ENCODE peak calls at places on chromosome 10, in five cellular contexts. J, P, E, I and S are unnamed samples.

GRCh38 chr10:17183110-17183509 is 18.4 kb downstream of the TRDMT1 start:
- DNase-seq in P (no peak), J (no peak), E (no peak), I (no peak), S (no peak)

GRCh38 chr10:11430421-11431275 is 180.8 kb downstream of the USP6NL start:
- DNase-seq in I (no peak), J (no peak), E (no peak), P (no peak), S (no peak)

GRCh38 chr10:129945941-129946760 is 17.9 kb downstream of the EBF3 start:
- DNase-seq in J (no peak), E (no peak), P (no peak), I (no peak), S (no peak)

GRCh38 chr10:3774814-3775670 is 10.0 kb downstream of the KLF6 start:
- DNase-seq in E (no peak), J (peak; percentile 63), I (no peak), P (peak; percentile 68), S (no peak)

GRCh38 chr10:93991596-93992284 is 2.0 kb upstream of the PLCE1 start:
- DNase-seq in P (peak; percentile 26), I (peak; percentile 60), J (peak; percentile 50), E (peak; percentile 36), S (no peak)

GRCh38 chr10:106189254-106189653 is 975.3 kb downstream of the SORCS1 start:
- DNase-seq in J (no peak), P (no peak), E (no peak), I (no peak), S (no peak)

GRCh38 chr10:132788180-132788830 is 2.4 kb upstream of the NKX6-2 start:
- DNase-seq in I (no peak), P (no peak), E (no peak), J (no peak), S (no peak)

GRCh38 chr10:99619851-99620712 is at the start of gene SLC25A28:
- DNase-seq in J (peak; percentile 96), I (peak; percentile 96), P (peak; percentile 100), E (peak; percentile 88), S (peak; percentile 73)

GRCh38 chr10:46255696-46256355 is 31.0 kb upstream of the ANTXRL start:
- DNase-seq in J (peak; percentile 68), P (peak; percentile 54), E (no peak), I (peak; percentile 71), S (no peak)

GRCh38 chr10:97210576-97210975 is 24.8 kb upstream of the SLIT1 start:
- DNase-seq in J (peak; percentile 63), E (no peak), I (peak; percentile 66), P (peak; percentile 54), S (peak; percentile 94)

GRCh38 chr10:29850371-29850770 is 209.0 kb downstream of the JCAD start:
- DNase-seq in P (no peak), I (no peak), E (no peak), J (no peak), S (no peak)

GRCh38 chr10:119020627-119020946 is 8.9 kb upstream of the NANOS1 start:
- DNase-seq in I (no peak), E (no peak), P (no peak), J (no peak), S (no peak)

GRCh38 chr10:61024801-61025201 is 80.8 kb upstream of the RHOBTB1 start:
- DNase-seq in E (no peak), I (no peak), J (no peak), P (no peak), S (no peak)

GRCh38 chr10:15258255-15258654 is 89.8 kb upstream of the NMT2 start:
- DNase-seq in I (no peak), P (no peak), J (no peak), E (no peak), S (no peak)

GRCh38 chr10:111137012-111137411 is 60.2 kb downstream of the ADRA2A start:
- DNase-seq in J (no peak), P (no peak), I (peak; percentile 35), E (no peak), S (no peak)

GRCh38 chr10:21315321-21316220 is 209.9 kb downstream of the SKIDA1 start:
- DNase-seq in P (no peak), I (peak; percentile 85), E (no peak), J (peak; percentile 60), S (no peak)

GRCh38 chr10:129956902-129957673 is 7.0 kb downstream of the EBF3 start:
- DNase-seq in I (no peak), J (no peak), P (no peak), E (no peak), S (no peak)

GRCh38 chr10:71921319-71922027 is 42.7 kb upstream of the CHST3 start:
- DNase-seq in I (no peak), P (no peak), J (peak; percentile 72), E (no peak), S (no peak)

DNA sequence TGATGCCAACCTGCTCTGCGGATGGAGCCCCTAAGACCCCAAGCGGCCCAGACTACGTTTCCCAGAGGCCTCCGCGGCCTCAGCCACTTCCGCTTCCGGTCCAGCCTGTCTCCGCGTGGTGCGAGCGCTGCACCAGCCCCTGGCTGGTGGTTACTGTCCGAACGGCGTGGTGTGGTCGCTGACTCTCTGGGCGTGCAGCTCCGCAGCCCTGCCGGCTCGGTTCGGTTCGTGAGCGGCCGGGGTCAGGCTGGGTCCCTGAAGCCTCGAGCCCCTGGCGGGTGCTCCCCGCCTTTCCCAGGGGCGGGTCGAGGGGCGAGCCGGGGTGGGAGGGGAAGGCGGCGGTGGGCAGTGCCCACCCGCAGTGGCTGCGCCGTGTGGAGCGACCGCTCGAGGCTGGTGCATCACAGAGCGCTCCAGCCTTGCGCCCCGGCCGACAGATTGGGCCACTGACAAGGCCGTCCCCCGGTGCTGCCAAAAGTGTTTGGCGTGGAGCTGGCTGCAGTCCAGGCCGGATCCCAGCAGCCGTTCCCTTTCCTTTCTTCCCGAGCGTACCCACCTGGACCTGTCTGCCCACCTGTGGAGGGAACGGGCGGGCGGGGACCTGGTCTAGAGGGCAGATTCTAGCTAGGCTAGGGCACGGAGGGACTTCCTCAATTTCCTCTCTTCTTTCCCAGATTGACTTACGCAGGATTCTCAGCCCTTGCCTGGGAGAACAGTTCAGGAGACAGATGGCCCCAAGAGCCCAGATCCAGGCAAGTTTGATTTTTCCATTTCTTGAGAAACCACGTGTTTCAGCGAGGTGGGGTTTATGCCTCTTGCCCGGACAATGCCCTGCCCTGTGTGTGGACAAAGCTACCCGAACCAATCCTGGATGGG is at the start of gene ZNF485:
- DNase-seq in I (peak; percentile 73), E (peak; percentile 58), J (peak; percentile 62), P (peak; percentile 32), S (no peak)
- TF ChIP-seq CTCF in I (no peak), E (no peak), J (no peak), P (no peak), S (no peak)

GRCh38 chr10:80861882-80862281 is 324.2 kb downstream of the SH2D4B start:
- DNase-seq in E (no peak), I (no peak), P (no peak), J (no peak), S (no peak)
- TF ChIP-seq CTCF in E (no peak), I (no peak), P (no peak), J (no peak), S (no peak)

DNA sequence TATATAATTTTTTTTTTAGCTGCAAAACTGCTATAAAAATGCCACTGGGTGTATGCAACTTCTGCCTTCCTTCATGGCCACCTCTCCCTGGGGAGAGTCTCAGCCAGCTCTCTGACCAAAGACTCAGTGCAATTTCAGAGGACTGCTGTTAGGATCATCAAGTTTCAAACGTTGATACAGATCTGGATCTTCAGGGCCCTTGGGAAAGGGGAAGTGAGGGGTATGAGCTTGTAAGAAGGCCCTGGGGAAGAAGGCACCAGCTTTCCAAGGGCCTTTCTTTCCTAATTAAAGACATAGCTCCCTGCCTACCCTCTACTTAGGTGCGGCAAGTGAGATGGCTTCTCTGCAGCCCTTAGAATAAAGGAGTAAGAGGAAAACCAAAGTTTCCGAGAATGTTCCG is 130.4 kb downstream of the CUL2 start:
- DNase-seq in J (no peak), I (no peak), P (no peak), E (no peak), S (no peak)
- TF ChIP-seq CTCF in J (no peak), I (no peak), P (no peak), E (no peak), S (no peak)

DNA sequence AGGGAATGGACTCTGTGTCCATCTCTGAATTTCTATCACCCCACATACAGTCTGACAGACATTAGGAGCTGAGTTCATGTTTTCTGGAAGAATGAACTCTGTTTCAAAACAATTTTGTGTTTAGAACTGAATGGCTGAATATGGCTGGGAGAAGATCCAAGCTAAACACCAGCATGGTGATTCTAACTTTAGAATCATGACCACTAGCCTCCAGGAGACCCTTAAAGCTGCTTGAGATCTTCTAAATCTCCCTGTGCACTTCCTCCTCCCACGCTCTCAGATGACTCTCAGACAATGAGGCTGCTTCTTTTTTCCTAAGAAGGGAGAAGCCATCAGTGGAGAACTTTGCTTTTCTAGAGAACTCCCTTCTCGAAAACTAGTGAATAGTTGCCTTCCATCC is 711.2 kb downstream of the GRID1 start:
- DNase-seq in I (no peak), J (no peak), E (no peak), P (no peak), S (no peak)
- TF ChIP-seq CTCF in I (no peak), J (no peak), E (no peak), P (no peak), S (no peak)

GRCh38 chr10:68082815-68083395 is 7.8 kb upstream of the HERC4 start:
- DNase-seq in I (no peak), P (no peak), J (no peak), E (no peak), S (no peak)
- TF ChIP-seq CTCF in I (no peak), P (peak; percentile 84), J (peak; percentile 58), E (peak; percentile 34), S (no peak)

DNA sequence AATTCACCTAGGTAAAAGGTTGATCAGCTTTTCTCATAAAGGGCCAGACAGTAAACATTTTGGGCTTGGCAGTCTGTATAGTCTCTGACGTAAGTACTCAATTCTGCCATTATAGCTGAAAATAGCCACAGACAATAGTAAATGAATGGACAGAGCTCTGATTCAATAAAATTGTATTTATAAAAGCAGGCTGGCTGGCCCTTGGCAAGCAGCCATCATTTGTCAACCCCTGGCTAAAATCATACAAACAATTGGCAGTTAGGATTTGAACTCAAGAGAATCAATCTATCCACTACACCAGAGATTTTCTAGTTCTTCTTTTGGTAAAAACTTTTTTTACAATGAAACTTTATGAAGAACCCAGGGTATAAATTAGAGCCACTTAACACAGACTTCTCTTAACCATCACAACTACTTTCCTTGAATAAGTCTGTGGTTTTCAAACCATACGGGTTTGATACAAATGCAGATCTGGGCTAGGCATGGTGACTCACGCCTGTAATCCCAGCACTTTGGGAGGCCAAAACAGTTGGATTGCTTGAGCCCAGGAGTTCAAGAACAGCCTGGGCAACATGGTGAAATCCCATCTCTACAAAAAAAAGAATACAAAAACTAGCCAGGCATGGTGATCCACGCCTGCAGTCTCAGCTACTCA is 124.5 kb downstream of the SLC16A9 start:
- DNase-seq in J (no peak), E (no peak), P (no peak), I (no peak), S (no peak)
- TF ChIP-seq CTCF in J (no peak), E (no peak), P (no peak), I (no peak), S (no peak)

DNA sequence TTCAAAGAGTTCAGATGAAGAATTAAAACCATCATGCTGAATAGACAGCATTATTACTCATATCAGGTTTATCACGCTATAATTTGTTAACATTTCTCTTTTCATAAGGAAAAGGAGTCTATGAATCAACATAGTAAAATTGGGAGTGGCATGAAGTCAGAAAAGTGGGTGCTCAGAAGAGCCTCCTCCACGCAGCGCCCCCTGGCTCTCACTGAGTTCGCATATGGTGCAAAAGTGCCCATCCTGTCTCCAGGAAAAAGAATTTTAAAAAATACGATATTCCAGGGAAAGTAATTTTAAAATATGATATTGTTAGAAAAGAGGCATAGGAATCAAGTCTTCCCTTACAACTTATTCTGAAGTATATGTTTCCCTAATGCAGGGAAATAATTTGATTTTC is 176.3 kb upstream of the TCERG1L start:
- DNase-seq in P (no peak), I (no peak), J (no peak), E (no peak), S (no peak)
- TF ChIP-seq CTCF in P (no peak), I (no peak), J (no peak), E (no peak), S (no peak)